ENCODE peak calls at places on chromosomes 7 and 10, in eight cellular contexts. N is stomach; Q is HFFc6; P is cerebellum; T is AG09309; V is NAMALWA; U is WTC11; H is activated naive CD4-positive, alpha-beta T cell. F is an unnamed sample.

GRCh38 chr10:13969118-13969791 is 361.5 kb downstream of the FRMD4A start:
- DNase-seq in N (no peak), Q (no peak), P (no peak), T (no peak), V (no peak), U (no peak), H (no peak), F (no peak)

GRCh38 chr7:48154792-48155413 is 16.4 kb upstream of the ABCA13 start:
- DNase-seq in N (no peak), Q (peak), P (no peak), T (no peak), V (peak), U (peak), H (no peak), F (peak)

GRCh38 chr7:25009271-25009670 is 29.3 kb upstream of the OSBPL3 start:
- DNase-seq in N (no peak), Q (peak), P (no peak), T (peak), V (no peak), U (no peak), H (no peak), F (peak)

GRCh38 chr10:132370426-132371340 is 26.3 kb upstream of the PWWP2B start:
- DNase-seq in N (no peak), Q (no peak), P (no peak), T (no peak), V (no peak), U (no peak), H (no peak), F (no peak)

GRCh38 chr7:50920031-50920635 is 137.4 kb upstream of the GRB10 start:
- DNase-seq in N (no peak), Q (no peak), P (no peak), T (no peak), V (no peak), U (no peak), H (no peak), F (no peak)

GRCh38 chr7:79770970-79771369 is 317.5 kb upstream of the MAGI2 start:
- DNase-seq in N (no peak), Q (no peak), P (no peak), T (no peak), V (no peak), U (no peak), H (no peak), F (no peak)

GRCh38 chr10:110305767-110306451 is 1.2 kb upstream of the SMNDC1 start:
- DNase-seq in N (peak), Q (peak), P (peak), T (peak), V (peak), U (no peak), H (no peak), F (peak)

GRCh38 chr7:43648725-43649406 is 66.0 kb downstream of the STK17A start:
- DNase-seq in N (no peak), Q (peak), P (peak), T (peak), V (peak), U (no peak), H (no peak), F (peak)

GRCh38 chr10:118835682-118836326 is 81.0 kb upstream of the CACUL1 start:
- DNase-seq in N (peak), Q (no peak), P (no peak), T (no peak), V (no peak), U (no peak), H (no peak), F (no peak)

GRCh38 chr10:12949248-12949647 is 52.3 kb downstream of the CCDC3 start:
- DNase-seq in N (no peak), Q (no peak), P (no peak), T (no peak), V (peak), U (peak), H (no peak), F (no peak)

GRCh38 chr10:44382981-44383748 is 1.7 kb downstream of the CXCL12 start:
- DNase-seq in N (peak), Q (no peak), P (no peak), T (no peak), V (no peak), U (no peak), H (no peak), F (no peak)